ENCODE peak calls at places on chromosomes 2 and 18, in ten cellular contexts. Q is mammary epithelial cell; Z is pancreas; W is Karpas-422; B is CD4-positive, alpha-beta memory T cell; H is sigmoid colon; U is HCT116; Y is uterus; E is heart left ventricle; V is Peyer's patch. X is an unnamed sample. For H3K4me1, the result is how much of the 10 kb centered on the place peaks cover.

GRCh38 chr18:66329716-66330115 is 274.2 kb downstream of the CDH19 start:
- DNase-seq in H (no peak), V (no peak), Y (no peak), U (no peak), W (no peak), E (no peak), Z (no peak), B (no peak), Q (no peak), X (no peak)

GRCh38 chr18:74817576-74817975 is 219.9 kb downstream of the ZNF407 start:
- DNase-seq in Q (no peak), V (no peak), Z (no peak), Y (no peak), B (no peak), E (no peak), U (no peak), W (no peak), H (no peak), X (no peak)

GRCh38 chr2:136101042-136101441 is 16.9 kb downstream of the CXCR4 start:
- DNase-seq in U (no peak), V (no peak), Q (no peak), Y (no peak), B (no peak), W (no peak), E (no peak), H (no peak), Z (no peak), X (no peak)

GRCh38 chr2:239724851-239725550 is 300.1 kb downstream of the NDUFA10 start:
- DNase-seq in E (peak), U (no peak), H (peak), B (no peak), W (no peak), Z (no peak), Y (peak), Q (no peak), V (no peak), X (no peak)

GRCh38 chr2:234091883-234092282 is 41.4 kb downstream of the SPP2 start:
- DNase-seq in U (no peak), Q (peak), Z (peak), V (no peak), E (no peak), Y (no peak), B (no peak), H (no peak), W (no peak), X (no peak)

GRCh38 chr2:232522014-232522854 is 2.0 kb downstream of the PRSS56 start:
- DNase-seq in Q (no peak), E (peak), Y (no peak), V (peak), B (peak), W (peak), Z (peak), H (no peak), U (no peak), X (peak)

GRCh38 chr2:160324917-160325316 is 124.8 kb upstream of the ITGB6 start:
- DNase-seq in E (no peak), U (no peak), Y (no peak), W (no peak), Q (no peak), V (no peak), Z (no peak), H (no peak), B (no peak), X (no peak)

GRCh38 chr2:10844083-10844482 is 31.5 kb upstream of the PDIA6 start:
- DNase-seq in B (no peak), W (no peak), Q (peak), Y (no peak), U (no peak), E (peak), V (no peak), Z (peak), H (peak), X (peak)

GRCh38 chr2:7377861-7378569 is 460.8 kb downstream of the RNF144A start:
- DNase-seq in U (no peak), B (no peak), V (no peak), W (no peak), Y (no peak), H (peak), Q (peak), Z (peak), E (peak), X (no peak)

GRCh38 chr2:104872034-104872865 is 18.3 kb downstream of the POU3F3 start:
- DNase-seq in E (no peak), H (no peak), Q (no peak), W (peak), V (no peak), U (no peak), B (no peak), Z (no peak), Y (no peak), X (no peak)

GRCh38 chr18:54392621-54393023 is 34.9 kb downstream of the C18orf54 start:
- DNase-seq in E (no peak), Z (no peak), H (no peak), V (no peak), Q (peak), U (peak), Y (no peak), W (peak), B (peak), X (no peak)

GRCh38 chr2:111176388-111176787 is 55.7 kb downstream of the BCL2L11 start:
- DNase-seq in H (no peak), V (no peak), B (no peak), Q (peak), Y (no peak), W (no peak), U (no peak), E (no peak), Z (peak), X (no peak)

GRCh38 chr18:71849407-71849806 is 694.7 kb downstream of the CBLN2 start:
- DNase-seq in B (no peak), U (no peak), Y (no peak), Q (no peak), H (no peak), V (no peak), Z (no peak), W (peak), E (no peak), X (no peak)

GRCh38 chr2:239313776-239314175 is 87.0 kb downstream of the HDAC4 start:
- DNase-seq in U (no peak), Q (no peak), E (peak), W (no peak), B (no peak), H (peak), Z (no peak), V (no peak), Y (peak), X (peak)

GRCh38 chr18:56511996-56512395 is 126.4 kb downstream of the TXNL1 start:
- DNase-seq in E (no peak), U (no peak), B (no peak), Y (no peak), H (no peak), Q (peak), Z (no peak), W (no peak), V (no peak), X (no peak)

GRCh38 chr2:231187736-231188505 is 10.5 kb upstream of the ARMC9 start:
- DNase-seq in V (peak), Q (no peak), H (peak), Z (peak), W (no peak), E (peak), B (no peak), U (no peak), Y (no peak), X (peak)

GRCh38 chr2:10380048-10380926 is 67.8 kb downstream of the ODC1 start:
- DNase-seq in B (no peak), W (peak), H (no peak), Q (peak), V (peak), Y (no peak), U (no peak), E (no peak), Z (no peak), X (no peak)

GRCh38 chr2:167293172-167293781 is 405.0 kb downstream of the XIRP2 start:
- DNase-seq in Q (peak), V (no peak), E (no peak), U (no peak), B (peak), H (peak), Z (peak), W (no peak), Y (no peak), X (no peak)

GRCh38 chr2:223538920-223539440 is 63.2 kb downstream of the SCG2 start:
- DNase-seq in Y (no peak), W (no peak), V (no peak), H (no peak), Z (no peak), E (no peak), Q (no peak), B (no peak), U (no peak), X (no peak)

GRCh38 chr2:189096769-189097447 is 82.7 kb downstream of the COL5A2 start:
- DNase-seq in Q (peak), B (no peak), Y (no peak), W (no peak), H (no peak), V (no peak), Z (no peak), E (no peak), U (peak), X (no peak)

GRCh38 chr2:35783723-35784122 is 571.9 kb upstream of the CRIM1 start:
- DNase-seq in U (no peak), H (no peak), E (no peak), B (no peak), V (no peak), Q (no peak), W (no peak), Y (no peak), Z (no peak), X (no peak)

GRCh38 chr2:191302459-191303155 is 57.4 kb downstream of the MYO1B start:
- DNase-seq in E (no peak), Z (no peak), Y (no peak), Q (peak), B (no peak), W (peak), U (peak), H (no peak), V (peak), X (no peak)

GRCh38 chr2:157349949-157350510 is 24.4 kb upstream of the ERMN start:
- DNase-seq in Y (no peak), B (no peak), Z (no peak), H (no peak), E (no peak), Q (no peak), V (no peak), W (no peak), U (no peak), X (no peak)

GRCh38 chr2:27736031-27736889 is 35.3 kb upstream of the MRPL33 start:
- DNase-seq in H (no peak), Y (no peak), U (no peak), E (no peak), Z (no peak), Q (no peak), W (no peak), V (no peak), B (no peak), X (no peak)

GRCh38 chr18:22093731-22094374 is 75.5 kb upstream of the GATA6 start:
- DNase-seq in Y (no peak), Q (no peak), E (no peak), U (no peak), W (no peak), B (no peak), H (no peak), Z (no peak), V (no peak), X (no peak)

GRCh38 chr2:30336978-30337841 is 105.9 kb downstream of the LBH start:
- DNase-seq in B (peak), W (peak), Y (no peak), H (no peak), V (peak), Q (no peak), U (no peak), Z (no peak), E (no peak), X (no peak)

GRCh38 chr18:30177056-30177455 is 865.5 kb downstream of the DSC3 start:
- DNase-seq in Y (no peak), E (no peak), V (no peak), W (no peak), Q (peak), Z (no peak), H (no peak), B (no peak), U (no peak), X (no peak)

GRCh38 chr2:173828189-173829157 is 136.7 kb downstream of the SP3 start:
- DNase-seq in H (no peak), V (no peak), E (no peak), Z (no peak), Y (no peak), U (no peak), B (no peak), Q (peak), W (no peak), X (no peak)

GRCh38 chr2:226077031-226077430 is 677.5 kb downstream of the NYAP2 start:
- DNase-seq in U (no peak), Z (no peak), V (no peak), H (no peak), Q (no peak), W (no peak), Y (no peak), B (no peak), E (no peak), X (no peak)

DNA sequence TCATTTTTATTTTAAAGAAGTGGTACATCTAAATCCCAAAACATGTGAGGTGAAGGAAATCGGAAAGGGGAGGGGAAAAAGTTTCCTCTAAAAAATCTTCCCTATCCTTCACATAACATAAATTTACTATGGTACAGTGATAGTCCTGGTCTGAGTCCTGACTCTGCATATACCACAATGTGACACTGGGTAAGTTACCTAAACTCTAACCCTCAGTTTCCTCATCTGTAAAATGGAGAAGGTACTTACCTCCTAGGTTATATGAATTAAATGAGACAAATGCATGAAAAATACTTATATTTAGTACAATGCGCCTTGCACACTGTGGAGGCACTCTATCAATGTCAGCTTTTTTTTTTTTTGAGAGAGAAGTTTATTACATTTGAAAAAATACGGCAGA is 42.3 kb downstream of the TRAK2 start:
- DNase-seq in V (no peak), B (no peak), W (no peak), E (no peak), Y (no peak), U (no peak), H (no peak), Z (no peak), Q (no peak), X (no peak)
- H3K4me1 ChIP-seq in V (under half), B (half or more), W (under half), E (half or more), Y (under half), U (under half), H (under half), Z (under half), Q (under half), X (under half)

DNA sequence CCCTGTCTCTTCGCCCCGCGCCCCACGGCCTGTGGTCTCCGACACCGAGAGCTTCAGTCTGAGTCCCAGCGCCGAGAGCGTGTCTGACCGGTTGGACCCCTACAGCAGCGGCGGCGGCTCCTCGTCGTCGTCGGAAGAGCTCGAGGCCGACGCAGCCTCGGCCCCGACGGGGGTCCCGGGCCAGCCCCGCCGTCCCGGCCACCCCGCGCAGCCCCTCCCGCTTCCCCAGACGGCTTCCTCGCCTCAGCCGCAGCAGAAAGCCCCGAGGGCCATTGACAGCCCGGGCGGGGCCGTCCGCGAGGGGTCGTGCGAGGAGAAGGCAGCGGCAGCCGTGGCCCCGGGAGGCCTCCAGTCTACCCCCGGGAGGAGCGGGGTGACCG is 1.3 kb downstream of the PHLPP1 start:
- DNase-seq in Y (peak), W (no peak), Z (peak), B (peak), U (no peak), E (peak), V (peak), Q (peak), H (peak), X (peak)
- H3K27ac ChIP-seq in Y (peak), W (no peak), Z (peak), B (no peak), U (peak), E (no peak), V (peak), Q (peak), H (peak), X (no peak)

GRCh38 chr2:241736111-241736510 is 1.7 kb downstream of the D2HGDH start:
- DNase-seq in Z (no peak), Y (no peak), V (no peak), B (no peak), Q (no peak), H (no peak), U (no peak), E (no peak), W (no peak), X (no peak)

GRCh38 chr2:241734467-241735208 is at the start of gene D2HGDH:
- DNase-seq in Z (peak), W (peak), Y (peak), B (peak), Q (peak), H (peak), U (peak), V (peak), E (peak), X (peak)

GRCh38 chr2:241733391-241734207 is 831 bp upstream of the D2HGDH start:
- DNase-seq in Y (no peak), Z (no peak), V (no peak), U (no peak), Q (peak), W (peak), H (no peak), E (no peak), B (no peak), X (no peak)

GRCh38 chr2:241730679-241731293 is 3.6 kb upstream of the D2HGDH start:
- DNase-seq in U (no peak), Z (peak), E (no peak), V (no peak), W (no peak), B (no peak), H (no peak), Y (no peak), Q (no peak), X (no peak)

GRCh38 chr2:241734208-241734466 is 293 bp upstream of the D2HGDH start:
- DNase-seq in B (no peak), H (no peak), E (no peak), Z (no peak), U (no peak), Y (no peak), Q (no peak), V (no peak), W (no peak), X (no peak)
- H3K4me3 ChIP-seq in B (no peak), H (peak), E (peak), Z (peak), U (peak), Y (peak), Q (peak), V (peak), W (peak), X (no peak)

GRCh38 chr2:116877274-116877673 is 937.2 kb upstream of the DDX18 start:
- DNase-seq in Y (no peak), B (no peak), H (no peak), Q (no peak), V (no peak), Z (no peak), W (no peak), U (no peak), E (no peak), X (no peak)

GRCh38 chr2:116879646-116880045 is 934.8 kb upstream of the DDX18 start:
- DNase-seq in Z (no peak), H (no peak), Q (no peak), E (no peak), W (no peak), B (no peak), U (no peak), V (no peak), Y (no peak), X (no peak)

GRCh38 chr2:116877944-116878343 is 936.5 kb upstream of the DDX18 start:
- DNase-seq in U (no peak), Z (no peak), E (no peak), H (no peak), V (no peak), Y (no peak), W (no peak), Q (no peak), B (no peak), X (no peak)

GRCh38 chr2:116874021-116874420 is 940.5 kb upstream of the DDX18 start:
- DNase-seq in W (no peak), Y (no peak), Z (no peak), U (no peak), H (no peak), Q (no peak), E (no peak), B (no peak), V (no peak), X (no peak)
- H3K4me1 ChIP-seq in W (under half), Y (under half), Z (under half), U (under half), H (under half), Q (under half), E (under half), B (under half), V (under half), X (under half)

DNA sequence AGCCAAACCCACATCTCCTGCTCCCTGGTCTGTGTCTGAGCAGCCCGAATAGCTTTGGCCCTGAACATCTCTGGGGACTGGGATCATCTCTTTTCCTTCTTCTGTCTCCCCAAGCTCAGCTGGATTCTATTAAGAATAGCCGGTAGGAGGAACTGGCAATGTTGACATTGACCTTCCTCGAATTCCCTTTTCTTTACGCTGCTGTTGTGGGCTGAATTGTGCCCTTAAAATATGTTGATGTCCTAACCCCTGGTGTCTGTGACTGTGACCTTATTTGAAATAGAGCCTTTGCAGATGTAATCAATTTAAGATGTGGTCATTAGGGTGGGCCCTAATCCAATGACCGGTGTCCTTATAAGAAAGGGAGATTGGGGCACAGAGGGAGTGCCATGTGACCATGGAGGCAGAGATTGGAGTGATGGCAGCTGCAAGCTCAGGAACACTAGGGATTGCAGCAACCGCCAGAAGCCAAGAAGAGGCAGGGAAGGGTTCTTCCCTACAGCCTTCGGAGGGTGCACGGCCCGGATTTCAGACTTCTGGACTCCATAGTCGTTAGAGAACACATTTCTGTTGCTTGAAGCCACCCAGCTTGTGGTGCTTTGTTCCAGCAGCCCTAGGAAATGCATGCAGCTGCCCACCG is 5.9 kb upstream of the SFTPB start:
- DNase-seq in Z (no peak), V (no peak), B (no peak), Y (no peak), H (peak), Q (no peak), W (no peak), E (no peak), U (no peak), X (peak)
- H3K27ac ChIP-seq in Z (no peak), V (no peak), B (no peak), Y (no peak), H (no peak), Q (no peak), W (no peak), E (no peak), U (no peak), X (no peak)